ENCODE peak calls at places on chromosomes 16 and 17, in eight cellular contexts. B is H4; V is pancreas; Q is neural progenitor cell; M is foreskin melanocyte; U is GM12865; Y is stimulated activated CD4-positive, alpha-beta T cell treated with anti-CD3 and anti-CD28 coated beads, TNF-alpha, amount 100 ng/mL, for 48 hours; G is NCI-H146. L is an unnamed sample.

GRCh38 chr16:51636913-51637743 is 486.1 kb upstream of the SALL1 start:
- DNase-seq in B (peak), V (no peak), Q (peak), M (peak), U (no peak), Y (no peak), G (no peak), L (no peak)

GRCh38 chr17:60747069-60747808 is 69.6 kb downstream of the BCAS3 start:
- DNase-seq in B (no peak), V (no peak), Q (peak), M (peak), U (no peak), Y (no peak), G (no peak), L (peak)

GRCh38 chr17:58043221-58044181 is 36.5 kb upstream of the SRSF1 start:
- DNase-seq in B (no peak), V (no peak), Q (no peak), M (no peak), U (no peak), Y (no peak), G (no peak), L (no peak)

GRCh38 chr17:42436401-42436800 is 13.3 kb upstream of the CAVIN1 start:
- DNase-seq in B (peak), V (no peak), Q (no peak), M (peak), U (no peak), Y (no peak), G (no peak), L (peak)

GRCh38 chr17:73969956-73970355 is 233.5 kb upstream of the RPL38 start:
- DNase-seq in B (no peak), V (no peak), Q (no peak), M (no peak), U (no peak), Y (no peak), G (no peak), L (no peak)

GRCh38 chr16:20844588-20844987 is 38.3 kb downstream of the REXO5 start:
- DNase-seq in B (no peak), V (no peak), Q (no peak), M (no peak), U (no peak), Y (no peak), G (no peak), L (no peak)

GRCh38 chr16:85422124-85422373 is 191.1 kb upstream of the GSE1 start:
- DNase-seq in B (no peak), V (no peak), Q (no peak), M (no peak), U (no peak), Y (no peak), G (no peak), L (no peak)

GRCh38 chr16:4032768-4033167 is 83.5 kb downstream of the ADCY9 start:
- DNase-seq in B (no peak), V (peak), Q (no peak), M (no peak), U (no peak), Y (peak), G (peak), L (no peak)

GRCh38 chr16:84718-85452 is 6.9 kb downstream of the MPG start:
- DNase-seq in B (peak), V (peak), Q (no peak), M (peak), U (peak), Y (peak), G (peak), L (peak)

GRCh38 chr16:66899310-66899944 is 19.1 kb downstream of the PDP2 start:
- DNase-seq in B (no peak), V (peak), Q (no peak), M (no peak), U (no peak), Y (no peak), G (no peak), L (no peak)

GRCh38 chr16:87391324-87391949 is 699 bp upstream of the MAP1LC3B start:
- DNase-seq in B (no peak), V (peak), Q (peak), M (no peak), U (no peak), Y (no peak), G (peak), L (no peak)

GRCh38 chr17:43907425-43907981 is at the start of gene MPP2:
- DNase-seq in B (no peak), V (peak), Q (peak), M (peak), U (peak), Y (no peak), G (peak), L (peak)

GRCh38 chr16:88514070-88514469 is 56.1 kb upstream of the ZC3H18 start:
- DNase-seq in B (no peak), V (no peak), Q (no peak), M (no peak), U (no peak), Y (no peak), G (no peak), L (no peak)

GRCh38 chr17:58052951-58053715 is 30.1 kb upstream of the DYNLL2 start:
- DNase-seq in B (no peak), V (no peak), Q (no peak), M (peak), U (no peak), Y (peak), G (no peak), L (peak)

GRCh38 chr16:15041260-15042011 is 14.4 kb downstream of the NTAN1 start:
- DNase-seq in B (peak), V (no peak), Q (peak), M (no peak), U (no peak), Y (no peak), G (no peak), L (no peak)

GRCh38 chr17:34584805-34585416 is 5.5 kb downstream of the TMEM132E start:
- DNase-seq in B (peak), V (no peak), Q (peak), M (no peak), U (peak), Y (no peak), G (no peak), L (peak)

GRCh38 chr17:48194097-48194550 is 86.6 kb downstream of the SNX11 start:
- DNase-seq in B (no peak), V (no peak), Q (no peak), M (peak), U (no peak), Y (no peak), G (peak), L (peak)

GRCh38 chr16:2035431-2036199 is 8.9 kb downstream of the NHERF2 start:
- DNase-seq in B (peak), V (peak), Q (peak), M (no peak), U (no peak), Y (no peak), G (peak), L (no peak)

GRCh38 chr17:81396722-81397313 is 1.6 kb downstream of the BAHCC1 start:
- DNase-seq in B (peak), V (peak), Q (peak), M (no peak), U (no peak), Y (no peak), G (peak), L (peak)

GRCh38 chr17:37373530-37374159 is 2.1 kb upstream of the C17orf78 start:
- DNase-seq in B (peak), V (no peak), Q (peak), M (peak), U (peak), Y (peak), G (peak), L (peak)

GRCh38 chr17:38663125-38663751 is 11.5 kb downstream of the EPOP start:
- DNase-seq in B (peak), V (peak), Q (peak), M (peak), U (peak), Y (no peak), G (peak), L (peak)

GRCh38 chr16:84829168-84829965 is 9.6 kb downstream of the CRISPLD2 start:
- DNase-seq in B (peak), V (no peak), Q (peak), M (peak), U (no peak), Y (no peak), G (no peak), L (no peak)

GRCh38 chr16:70473446-70474319 is 19.3 kb downstream of the FCSK start:
- DNase-seq in B (no peak), V (peak), Q (no peak), M (no peak), U (peak), Y (no peak), G (no peak), L (no peak)

GRCh38 chr16:65120811-65121721 is 797 bp downstream of the CDH11 start:
- DNase-seq in B (no peak), V (peak), Q (peak), M (no peak), U (no peak), Y (no peak), G (no peak), L (no peak)

GRCh38 chr16:1194665-1195392 is 30.2 kb downstream of the TPSG1 start:
- DNase-seq in B (no peak), V (no peak), Q (peak), M (no peak), U (no peak), Y (no peak), G (no peak), L (no peak)

GRCh38 chr17:41894791-41895331 is 23.9 kb downstream of the ACLY start:
- DNase-seq in B (no peak), V (no peak), Q (no peak), M (no peak), U (no peak), Y (no peak), G (no peak), L (no peak)